ENCODE peak calls at places on chromosomes 2 and 18, in four cellular contexts. Q, B, S and T are unnamed samples.

GRCh38 chr2:85913854-85914524 is 25.2 kb upstream of the ST3GAL5 start:
- DNase-seq in B (no peak), S (no peak), Q (peak; percentile 57), T (peak; percentile 50)

GRCh38 chr18:59846814-59847490 is 52.8 kb upstream of the PMAIP1 start:
- DNase-seq in B (peak; percentile 83), Q (peak; percentile 73), S (no peak), T (no peak)

GRCh38 chr18:42564761-42565160 is 550.7 kb downstream of the RIT2 start:
- DNase-seq in Q (no peak), B (no peak), S (no peak), T (no peak)

GRCh38 chr2:31812051-31812798 is 198.6 kb downstream of the MEMO1 start:
- DNase-seq in S (peak; percentile 93), B (peak; percentile 68), Q (peak; percentile 17), T (peak; percentile 47)

GRCh38 chr2:215921884-215922283 is 91.5 kb downstream of the MREG start:
- DNase-seq in Q (peak; percentile 96), B (no peak), S (peak; percentile 55), T (no peak)

GRCh38 chr2:68829764-68830163 is 41.4 kb downstream of the BMP10 start:
- DNase-seq in B (no peak), S (no peak), Q (no peak), T (no peak)

GRCh38 chr2:160474891-160475795 is 18.5 kb downstream of the RBMS1 start:
- DNase-seq in Q (peak; percentile 49), S (no peak), B (no peak), T (no peak)

GRCh38 chr18:702957-703659 is 9.3 kb downstream of the ENOSF1 start:
- DNase-seq in S (peak; percentile 79), B (no peak), Q (peak; percentile 91), T (peak; percentile 24)

GRCh38 chr2:64204006-64204632 is 59.9 kb upstream of the PELI1 start:
- DNase-seq in S (no peak), Q (peak; percentile 62), B (peak; percentile 88), T (no peak)

GRCh38 chr18:13835202-13835601 is 11.3 kb downstream of the MC5R start:
- DNase-seq in B (no peak), S (no peak), Q (no peak), T (no peak)

GRCh38 chr2:171703574-171704347 is 16.5 kb downstream of the DYNC1I2 start:
- DNase-seq in B (no peak), S (peak; percentile 53), Q (peak; percentile 56), T (peak; percentile 11)

GRCh38 chr2:110678457-110679336 is 834 bp upstream of the BUB1 start:
- DNase-seq in B (no peak), Q (peak; percentile 17), S (no peak), T (peak; percentile 21)

GRCh38 chr18:39421319-39421718 is 1855.7 kb upstream of the CELF4 start:
- DNase-seq in S (no peak), Q (no peak), B (no peak), T (no peak)

GRCh38 chr2:226962374-226962773 is 126.5 kb downstream of the RHBDD1 start:
- DNase-seq in B (no peak), S (no peak), Q (no peak), T (no peak)

GRCh38 chr2:239831272-239831731 is 193.8 kb downstream of the NDUFA10 start:
- DNase-seq in Q (no peak), S (no peak), B (no peak), T (no peak)

GRCh38 chr18:41226186-41226585 is 728.8 kb upstream of the PIK3C3 start:
- DNase-seq in B (no peak), S (no peak), Q (peak; percentile 66), T (no peak)

GRCh38 chr2:62293490-62294212 is 97.7 kb downstream of the B3GNT2 start:
- DNase-seq in B (no peak), S (peak; percentile 51), Q (no peak), T (peak; percentile 7)

GRCh38 chr18:48573632-48574293 is 34.9 kb downstream of the CTIF start:
- DNase-seq in S (peak; percentile 12), Q (no peak), B (no peak), T (no peak)

GRCh38 chr18:59912007-59912550 is 12.3 kb downstream of the PMAIP1 start:
- DNase-seq in B (no peak), S (no peak), Q (no peak), T (no peak)

GRCh38 chr2:237900891-237901831 is 41.7 kb downstream of the RAMP1 start:
- DNase-seq in B (no peak), S (no peak), Q (no peak), T (no peak)

GRCh38 chr2:200795044-200795443 is 16.7 kb upstream of the BZW1 start:
- DNase-seq in B (no peak), S (peak; percentile 25), Q (no peak), T (peak; percentile 49)

GRCh38 chr2:234488913-234489451 is 7.9 kb downstream of the ARL4C start:
- DNase-seq in B (peak; percentile 51), Q (no peak), S (no peak), T (no peak)

GRCh38 chr2:45651415-45652089 is at the start of gene PRKCE:
- DNase-seq in S (no peak), B (no peak), Q (no peak), T (peak; percentile 67)

GRCh38 chr2:158473719-158474392 is 17.1 kb downstream of the PKP4 start:
- DNase-seq in B (no peak), S (no peak), Q (no peak), T (no peak)

GRCh38 chr2:25309402-25309801 is 32.3 kb downstream of the DNMT3A start:
- DNase-seq in B (no peak), Q (peak; percentile 50), S (peak; percentile 59), T (peak; percentile 78)

GRCh38 chr2:73700661-73701447 is 36.3 kb downstream of the TPRKB start:
- DNase-seq in Q (no peak), S (no peak), B (no peak), T (no peak)

GRCh38 chr2:162123806-162124758 is 28.0 kb downstream of the GCG start:
- DNase-seq in B (peak; percentile 9), S (peak; percentile 69), Q (peak; percentile 63), T (peak; percentile 35)

GRCh38 chr2:233819884-233820765 is 34.2 kb downstream of the HJURP start:
- DNase-seq in S (no peak), B (no peak), Q (no peak), T (no peak)

GRCh38 chr2:227472265-227473018 is 486 bp downstream of the AGFG1 start:
- DNase-seq in B (no peak), S (no peak), Q (no peak), T (no peak)

GRCh38 chr2:79040967-79041582 is 15.6 kb downstream of the REG3G start:
- DNase-seq in Q (no peak), B (no peak), S (peak; percentile 15), T (peak; percentile 15)

DNA sequence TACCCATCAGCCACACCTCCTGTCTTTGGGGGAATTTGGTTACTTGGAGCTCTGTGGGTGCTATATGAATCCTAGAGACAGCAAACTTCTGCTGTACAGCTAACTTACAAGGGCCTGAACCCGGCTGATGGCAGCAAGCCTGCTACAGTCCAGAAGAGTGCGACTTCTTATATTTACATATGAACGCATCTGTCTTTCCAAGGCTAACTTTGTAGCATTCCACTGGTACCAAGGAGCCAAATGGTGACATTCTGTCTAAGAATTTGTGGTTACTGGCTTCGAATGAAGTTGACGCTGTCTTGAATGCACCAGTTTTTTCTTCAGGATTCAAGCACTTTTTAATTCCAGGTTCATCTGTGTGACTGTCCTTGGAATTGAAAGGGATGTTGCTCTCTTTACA is 42.5 kb downstream of the THUMPD2 start:
- DNase-seq in S (no peak), B (no peak), Q (peak; percentile 95), T (no peak)
- TF ChIP-seq BHLHE40 in S (no peak), B (no peak), Q (peak; percentile 21), T (no peak)

DNA sequence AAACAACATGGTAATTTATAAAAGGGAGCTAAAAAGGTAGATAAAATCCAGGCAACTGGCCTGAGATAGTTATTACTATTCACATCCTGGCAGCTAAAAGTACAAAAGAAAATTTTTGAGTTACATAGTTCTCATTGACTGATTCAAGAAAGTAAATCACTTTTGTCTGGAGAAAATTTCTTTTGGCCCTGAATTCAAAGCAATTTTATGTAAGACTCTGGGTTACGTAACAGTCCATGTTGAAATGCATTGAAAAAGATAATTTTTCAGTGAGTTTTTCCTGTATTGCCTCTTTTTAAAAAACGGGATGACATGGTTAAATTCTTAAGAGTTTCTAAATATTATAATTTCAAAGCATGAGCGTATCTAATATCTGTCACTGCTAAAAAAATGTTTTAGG is 72.6 kb downstream of the ANKRD12 start:
- DNase-seq in S (no peak), B (no peak), Q (peak; percentile 30), T (no peak)
- TF ChIP-seq BHLHE40 in S (no peak), B (no peak), Q (no peak), T (no peak)

DNA sequence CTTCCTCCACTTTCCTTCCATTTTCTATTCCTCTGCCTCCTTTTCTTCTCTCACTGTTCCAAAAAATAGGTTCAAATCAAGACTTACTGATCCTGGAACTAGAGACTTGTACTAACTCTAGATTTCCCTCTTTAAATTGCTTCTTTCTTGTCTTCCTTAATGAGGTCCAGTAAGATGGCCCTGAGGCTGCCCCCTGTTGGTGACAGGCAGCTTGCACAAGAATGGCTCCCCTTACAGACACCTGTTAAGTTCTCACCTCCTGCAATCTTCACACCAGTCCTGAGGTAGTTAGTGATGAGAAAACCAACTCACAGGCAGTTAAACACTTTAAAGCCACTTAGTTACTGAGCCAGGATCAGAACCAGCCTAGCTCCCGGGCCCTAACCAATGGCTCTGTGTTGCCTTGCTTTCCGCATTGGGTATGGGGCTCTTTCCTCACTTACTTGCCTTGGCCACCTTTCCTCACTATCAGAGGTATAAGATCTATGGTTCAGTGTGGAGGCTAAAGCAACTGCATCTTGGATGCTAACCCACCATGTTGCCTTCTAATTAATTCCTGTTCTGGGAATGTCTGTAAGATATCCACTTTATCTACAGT is 130.6 kb downstream of the AKAIN1 start:
- DNase-seq in S (peak; percentile 12), Q (no peak), B (no peak), T (no peak)
- TF ChIP-seq BHLHE40 in S (no peak), Q (no peak), B (no peak), T (no peak)

GRCh38 chr2:101844055-101844635 is 146.6 kb downstream of the MAP4K4 start:
- DNase-seq in B (no peak), S (no peak), Q (peak; percentile 75), T (no peak)
- TF ChIP-seq BHLHE40 in B (no peak), S (no peak), Q (no peak), T (no peak)

DNA sequence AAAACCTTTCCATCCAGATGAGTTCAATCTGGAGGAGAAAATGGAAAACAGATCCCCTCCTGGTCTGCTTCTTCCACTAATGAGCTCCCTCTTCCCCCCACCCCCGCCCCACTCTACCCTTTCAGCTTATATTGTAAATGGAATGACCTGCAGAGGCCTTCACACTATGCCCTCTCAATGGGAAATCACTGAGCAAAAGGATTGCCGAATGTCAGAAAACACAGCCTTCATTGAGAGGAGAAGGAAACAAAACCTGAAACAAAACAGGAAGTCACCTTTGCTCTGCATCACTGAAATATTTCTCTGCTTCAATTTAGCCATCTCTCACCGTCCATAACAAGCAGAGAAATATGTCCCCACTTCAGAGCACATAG is 1.6 kb upstream of the FRZB start:
- DNase-seq in Q (no peak), S (peak; percentile 80), B (no peak), T (no peak)
- TF ChIP-seq BHLHE40 in Q (no peak), S (no peak), B (no peak), T (no peak)